ENCODE peak calls at places on chromosomes 4 and X, in eight cellular contexts. One of them, this sample, is unnamed.
A peak's percentile ranks its signal among the peaks of the same experiment; 100 is the strongest.

GRCh38 chrX:97155809-97156208 is 272.1 kb downstream of the RPA4 start:
- DNase-seq in stomach: no peak
- DNase-seq in sigmoid colon: no peak
- DNase-seq in spleen: no peak
- DNase-seq in transverse colon: no peak
- DNase-seq in SK-N-SH: no peak
- DNase-seq in Panc1: no peak
- DNase-seq in HCT116: no peak
- DNase-seq in this sample: no peak

GRCh38 chr4:165684177-165684870 is 188.7 kb upstream of the TLL1 start:
- DNase-seq in Panc1: peak; percentile 13
- DNase-seq in spleen: no peak
- DNase-seq in SK-N-SH: no peak
- DNase-seq in sigmoid colon: no peak
- DNase-seq in stomach: no peak
- DNase-seq in HCT116: no peak
- DNase-seq in transverse colon: no peak
- DNase-seq in this sample: peak; percentile 29

GRCh38 chr4:150493846-150494245 is 88.1 kb upstream of the MAB21L2 start:
- DNase-seq in spleen: no peak
- DNase-seq in transverse colon: no peak
- DNase-seq in Panc1: no peak
- DNase-seq in SK-N-SH: no peak
- DNase-seq in stomach: no peak
- DNase-seq in HCT116: no peak
- DNase-seq in sigmoid colon: no peak
- DNase-seq in this sample: no peak

GRCh38 chr4:126264839-126265238 is 950.1 kb downstream of the FAT4 start:
- DNase-seq in sigmoid colon: no peak
- DNase-seq in Panc1: no peak
- DNase-seq in SK-N-SH: no peak
- DNase-seq in HCT116: no peak
- DNase-seq in stomach: no peak
- DNase-seq in spleen: no peak
- DNase-seq in transverse colon: no peak
- DNase-seq in this sample: no peak

GRCh38 chr4:151184523-151185458 is 85.4 kb downstream of the RPS3A start:
- DNase-seq in HCT116: peak; percentile 44
- DNase-seq in Panc1: no peak
- DNase-seq in spleen: no peak
- DNase-seq in sigmoid colon: no peak
- DNase-seq in SK-N-SH: no peak
- DNase-seq in transverse colon: no peak
- DNase-seq in stomach: no peak
- DNase-seq in this sample: peak; percentile 89

GRCh38 chr4:56181140-56181950 is 205.9 kb downstream of the AASDH start:
- DNase-seq in SK-N-SH: no peak
- DNase-seq in HCT116: peak; percentile 23
- DNase-seq in spleen: no peak
- DNase-seq in transverse colon: no peak
- DNase-seq in stomach: no peak
- DNase-seq in Panc1: no peak
- DNase-seq in sigmoid colon: no peak
- DNase-seq in this sample: no peak

GRCh38 chr4:129213692-129214091 is 117.7 kb downstream of the C4orf33 start:
- DNase-seq in transverse colon: no peak
- DNase-seq in Panc1: no peak
- DNase-seq in SK-N-SH: no peak
- DNase-seq in stomach: no peak
- DNase-seq in sigmoid colon: no peak
- DNase-seq in HCT116: no peak
- DNase-seq in spleen: no peak
- DNase-seq in this sample: no peak

GRCh38 chrX:15382809-15383208 is 1.4 kb downstream of the VEGFD start:
- DNase-seq in spleen: no peak
- DNase-seq in HCT116: no peak
- DNase-seq in stomach: no peak
- DNase-seq in Panc1: no peak
- DNase-seq in SK-N-SH: no peak
- DNase-seq in transverse colon: no peak
- DNase-seq in sigmoid colon: no peak
- DNase-seq in this sample: no peak

GRCh38 chr4:26748805-26749204 is 111.8 kb upstream of the STIM2 start:
- DNase-seq in stomach: no peak
- DNase-seq in transverse colon: no peak
- DNase-seq in HCT116: no peak
- DNase-seq in spleen: no peak
- DNase-seq in sigmoid colon: no peak
- DNase-seq in Panc1: no peak
- DNase-seq in SK-N-SH: no peak
- DNase-seq in this sample: no peak

GRCh38 chr4:149347139-149347538 is 468.5 kb downstream of the IQCM start:
- DNase-seq in SK-N-SH: no peak
- DNase-seq in transverse colon: no peak
- DNase-seq in spleen: no peak
- DNase-seq in HCT116: no peak
- DNase-seq in stomach: no peak
- DNase-seq in sigmoid colon: no peak
- DNase-seq in Panc1: no peak
- DNase-seq in this sample: no peak

GRCh38 chr4:92305148-92305877 is 1.5 kb downstream of the GRID2 start:
- DNase-seq in Panc1: no peak
- DNase-seq in stomach: peak; percentile 43
- DNase-seq in sigmoid colon: no peak
- DNase-seq in transverse colon: no peak
- DNase-seq in SK-N-SH: peak; percentile 85
- DNase-seq in spleen: no peak
- DNase-seq in HCT116: peak; percentile 22
- DNase-seq in this sample: peak; percentile 67

GRCh38 chr4:86302242-86302641 is 57.6 kb downstream of the MAPK10 start:
- DNase-seq in sigmoid colon: peak; percentile 88
- DNase-seq in spleen: no peak
- DNase-seq in transverse colon: peak; percentile 16
- DNase-seq in stomach: no peak
- DNase-seq in HCT116: no peak
- DNase-seq in Panc1: no peak
- DNase-seq in SK-N-SH: peak; percentile 36
- DNase-seq in this sample: peak; percentile 85

GRCh38 chrX:140860718-140861117 is 141.7 kb upstream of the SPANXB1 start:
- DNase-seq in spleen: peak; percentile 58
- DNase-seq in sigmoid colon: no peak
- DNase-seq in Panc1: no peak
- DNase-seq in stomach: no peak
- DNase-seq in HCT116: no peak
- DNase-seq in SK-N-SH: no peak
- DNase-seq in transverse colon: no peak
- DNase-seq in this sample: no peak

GRCh38 chr4:57110635-57111546 is 706 bp upstream of the IGFBP7 start:
- DNase-seq in SK-N-SH: peak; percentile 34
- DNase-seq in transverse colon: peak; percentile 30
- DNase-seq in stomach: peak; percentile 30
- DNase-seq in Panc1: no peak
- DNase-seq in HCT116: no peak
- DNase-seq in spleen: peak; percentile 79
- DNase-seq in sigmoid colon: peak; percentile 82
- DNase-seq in this sample: peak; percentile 82

GRCh38 chrX:133254666-133255065 is 36.5 kb upstream of the TFDP3 start:
- DNase-seq in spleen: no peak
- DNase-seq in HCT116: no peak
- DNase-seq in Panc1: no peak
- DNase-seq in SK-N-SH: no peak
- DNase-seq in transverse colon: no peak
- DNase-seq in stomach: no peak
- DNase-seq in sigmoid colon: no peak
- DNase-seq in this sample: no peak

DNA sequence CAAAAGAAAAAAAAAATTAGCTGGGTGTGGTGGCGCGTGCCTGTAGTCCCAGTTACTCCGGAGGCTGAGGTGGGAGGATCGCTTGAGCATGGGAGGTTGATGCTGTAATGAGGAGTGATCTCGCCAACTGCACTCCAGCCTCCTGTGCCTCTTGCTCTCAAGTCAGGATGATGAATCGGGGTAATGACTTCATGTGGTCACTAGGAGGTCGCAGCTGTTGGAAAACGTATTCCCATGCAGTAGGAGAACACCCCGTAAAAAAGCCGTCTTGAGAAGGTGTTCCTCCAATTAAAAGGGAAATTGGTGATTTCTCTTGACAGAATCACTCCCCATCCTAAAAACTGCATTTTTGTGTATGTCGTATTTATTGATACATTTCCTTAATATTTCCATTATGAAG is 2.2 kb downstream of the CCNB3 start:
- DNase-seq in Panc1: no peak
- DNase-seq in transverse colon: no peak
- DNase-seq in sigmoid colon: no peak
- DNase-seq in HCT116: no peak
- DNase-seq in spleen: no peak
- DNase-seq in SK-N-SH: no peak
- DNase-seq in stomach: no peak
- DNase-seq in this sample: no peak
- TF ChIP-seq CTCF in Panc1: no peak
- TF ChIP-seq CTCF in transverse colon: no peak
- TF ChIP-seq CTCF in sigmoid colon: no peak
- TF ChIP-seq CTCF in HCT116: no peak
- TF ChIP-seq CTCF in spleen: no peak
- TF ChIP-seq CTCF in SK-N-SH: no peak
- TF ChIP-seq CTCF in stomach: no peak
- TF ChIP-seq CTCF in this sample: no peak

DNA sequence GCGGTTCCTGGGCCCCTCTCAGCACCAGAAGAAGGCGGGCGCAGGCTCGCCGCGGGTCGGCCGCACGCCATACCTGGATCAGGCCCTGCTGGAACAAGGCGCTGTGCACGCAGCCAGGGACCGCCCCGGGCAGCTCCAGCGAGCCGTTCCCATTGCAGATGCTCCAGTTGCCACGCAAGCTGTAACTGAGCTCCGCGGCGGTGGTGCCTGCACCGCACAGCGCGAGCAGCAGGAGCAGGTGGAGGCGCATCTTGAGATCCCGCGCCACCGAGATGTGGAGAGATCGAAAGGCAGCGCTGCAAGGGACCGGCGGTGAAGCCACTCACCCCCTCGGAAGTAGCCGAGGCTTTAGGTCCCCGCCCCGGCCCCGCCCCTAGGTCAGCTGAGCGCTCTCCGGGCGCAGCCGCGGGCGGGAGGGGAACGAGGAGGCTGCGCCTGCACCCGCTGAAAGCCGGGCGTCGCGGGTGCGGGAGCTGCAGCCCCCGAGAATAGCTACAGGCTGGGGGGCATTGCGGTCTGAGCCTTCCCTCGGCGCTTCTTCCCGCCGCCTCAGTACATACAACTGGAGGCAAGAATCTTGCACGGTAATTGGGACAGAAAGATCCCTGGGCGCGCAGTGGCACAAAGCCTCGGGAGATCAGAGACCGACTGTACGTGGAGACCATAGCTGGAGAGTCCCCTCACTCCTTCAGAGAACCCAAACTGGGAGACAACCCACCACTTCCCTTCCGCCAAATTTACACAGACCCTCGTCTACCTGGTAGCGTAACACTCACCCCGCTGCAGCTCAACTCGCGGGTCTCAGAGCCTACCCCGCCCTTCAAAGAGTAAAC is at the start of gene MANBA:
- DNase-seq in sigmoid colon: peak; percentile 90
- DNase-seq in Panc1: no peak
- DNase-seq in spleen: peak; percentile 99
- DNase-seq in HCT116: peak; percentile 56
- DNase-seq in stomach: peak; percentile 86
- DNase-seq in SK-N-SH: peak; percentile 94
- DNase-seq in transverse colon: peak; percentile 90
- DNase-seq in this sample: peak; percentile 70
- TF ChIP-seq POLR2AphosphoS5 in sigmoid colon: peak; percentile 78
- TF ChIP-seq POLR2AphosphoS5 in Panc1: peak; percentile 28
- TF ChIP-seq POLR2AphosphoS5 in spleen: peak; percentile 97
- TF ChIP-seq POLR2AphosphoS5 in HCT116: peak; percentile 86
- TF ChIP-seq POLR2AphosphoS5 in stomach: peak; percentile 55
- TF ChIP-seq POLR2AphosphoS5 in SK-N-SH: peak; percentile 80
- TF ChIP-seq POLR2AphosphoS5 in transverse colon: peak; percentile 80
- TF ChIP-seq POLR2AphosphoS5 in this sample: no peak

GRCh38 chr4:52612341-52612740 is 46.8 kb downstream of the USP46 start:
- DNase-seq in spleen: no peak
- DNase-seq in stomach: no peak
- DNase-seq in Panc1: no peak
- DNase-seq in SK-N-SH: no peak
- DNase-seq in sigmoid colon: no peak
- DNase-seq in HCT116: no peak
- DNase-seq in transverse colon: no peak
- DNase-seq in this sample: no peak
- TF ChIP-seq CTCF in spleen: no peak
- TF ChIP-seq CTCF in stomach: no peak
- TF ChIP-seq CTCF in Panc1: no peak
- TF ChIP-seq CTCF in SK-N-SH: no peak
- TF ChIP-seq CTCF in sigmoid colon: no peak
- TF ChIP-seq CTCF in HCT116: no peak
- TF ChIP-seq CTCF in transverse colon: no peak
- TF ChIP-seq CTCF in this sample: no peak

GRCh38 chr4:88697113-88697512 is 516 bp downstream of the NAP1L5 start:
- DNase-seq in HCT116: no peak
- DNase-seq in SK-N-SH: peak; percentile 26
- DNase-seq in Panc1: no peak
- DNase-seq in transverse colon: peak; percentile 16
- DNase-seq in sigmoid colon: peak; percentile 82
- DNase-seq in spleen: no peak
- DNase-seq in stomach: no peak
- DNase-seq in this sample: peak; percentile 31
- TF ChIP-seq POLR2AphosphoS5 in HCT116: no peak
- TF ChIP-seq POLR2AphosphoS5 in SK-N-SH: no peak
- TF ChIP-seq POLR2AphosphoS5 in Panc1: no peak
- TF ChIP-seq POLR2AphosphoS5 in transverse colon: no peak
- TF ChIP-seq POLR2AphosphoS5 in sigmoid colon: no peak
- TF ChIP-seq POLR2AphosphoS5 in spleen: no peak
- TF ChIP-seq POLR2AphosphoS5 in stomach: no peak
- TF ChIP-seq POLR2AphosphoS5 in this sample: no peak

GRCh38 chrX:154384284-154384892 is 5.3 kb downstream of the EMD start:
- DNase-seq in transverse colon: no peak
- DNase-seq in HCT116: no peak
- DNase-seq in Panc1: no peak
- DNase-seq in sigmoid colon: peak; percentile 64
- DNase-seq in SK-N-SH: peak; percentile 53
- DNase-seq in stomach: no peak
- DNase-seq in spleen: no peak
- DNase-seq in this sample: no peak
- TF ChIP-seq CTCF in transverse colon: peak; percentile 16
- TF ChIP-seq CTCF in HCT116: peak; percentile 44
- TF ChIP-seq CTCF in Panc1: no peak
- TF ChIP-seq CTCF in sigmoid colon: no peak
- TF ChIP-seq CTCF in SK-N-SH: peak; percentile 51
- TF ChIP-seq CTCF in stomach: no peak
- TF ChIP-seq CTCF in spleen: peak; percentile 38
- TF ChIP-seq CTCF in this sample: peak; percentile 44

DNA sequence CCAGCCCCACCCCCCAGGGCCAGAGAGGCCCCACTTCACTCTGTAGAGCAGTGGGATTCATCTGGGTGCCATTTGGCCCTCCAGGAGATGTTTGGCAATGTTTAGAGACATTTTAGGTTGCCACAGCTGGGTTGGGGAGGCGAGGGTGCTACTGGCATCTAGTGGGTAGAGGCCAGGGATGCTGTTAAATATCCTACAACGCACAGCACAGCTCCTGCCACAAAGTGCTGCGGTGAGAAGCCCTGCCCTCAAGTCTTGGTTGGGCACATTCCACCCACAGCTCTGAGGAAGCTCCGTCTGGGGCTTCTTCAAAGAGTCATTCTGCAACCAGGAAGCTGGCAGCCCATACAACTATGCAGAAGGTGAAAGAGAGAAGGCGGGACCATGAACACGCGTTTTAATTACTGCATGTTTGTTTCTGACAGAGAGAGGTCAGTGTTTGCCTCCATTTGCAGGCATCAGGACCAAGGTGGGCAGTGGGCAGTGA is 48.1 kb upstream of the FAM9C start:
- DNase-seq in spleen: peak; percentile 90
- DNase-seq in transverse colon: peak; percentile 75
- DNase-seq in sigmoid colon: peak; percentile 69
- DNase-seq in HCT116: no peak
- DNase-seq in Panc1: no peak
- DNase-seq in stomach: peak; percentile 48
- DNase-seq in SK-N-SH: no peak
- DNase-seq in this sample: no peak
- TF ChIP-seq POLR2AphosphoS5 in spleen: peak; percentile 7
- TF ChIP-seq POLR2AphosphoS5 in transverse colon: peak; percentile 66
- TF ChIP-seq POLR2AphosphoS5 in sigmoid colon: no peak
- TF ChIP-seq POLR2AphosphoS5 in HCT116: no peak
- TF ChIP-seq POLR2AphosphoS5 in Panc1: no peak
- TF ChIP-seq POLR2AphosphoS5 in stomach: no peak
- TF ChIP-seq POLR2AphosphoS5 in SK-N-SH: no peak
- TF ChIP-seq POLR2AphosphoS5 in this sample: no peak